ENCODE peak calls at places on chromosomes 5 and 9, in four cellular contexts. A is HFF-Myc, N is HCT116, U is transverse colon. Y is an unnamed sample.

GRCh38 chr5:124737651-124738050 is 8.8 kb downstream of the ZNF608 start:
- DNase-seq in A (no peak), U (no peak), N (no peak), Y (no peak)

GRCh38 chr9:117247271-117247670 is 167.6 kb downstream of the ASTN2 start:
- DNase-seq in N (no peak), A (no peak), U (no peak), Y (no peak)

GRCh38 chr9:129336130-129336528 is 158.1 kb upstream of the IER5L start:
- DNase-seq in U (no peak), A (no peak), N (no peak), Y (no peak)

GRCh38 chr5:127723571-127723970 is 20.4 kb downstream of the CCDC192 start:
- DNase-seq in U (no peak), A (peak), N (no peak), Y (peak)

GRCh38 chr5:10431408-10431807 is 10.3 kb upstream of the ROPN1L start:
- DNase-seq in U (no peak), N (no peak), A (no peak), Y (no peak)

GRCh38 chr9:111066427-111066826 is 28.2 kb upstream of the LPAR1 start:
- DNase-seq in U (no peak), N (no peak), A (no peak), Y (no peak)

GRCh38 chr9:124812401-124813016 is 35.6 kb downstream of the OLFML2A start:
- DNase-seq in U (peak), N (peak), A (peak), Y (peak)

GRCh38 chr5:113804264-113804663 is 290.8 kb downstream of the YTHDC2 start:
- DNase-seq in N (no peak), U (no peak), A (no peak), Y (no peak)

GRCh38 chr5:69493235-69493925 is 790 bp downstream of the OCLN start:
- DNase-seq in U (peak), N (no peak), A (no peak), Y (no peak)

GRCh38 chr5:21452429-21452828 is 1400.7 kb downstream of the CDH12 start:
- DNase-seq in N (no peak), A (no peak), U (no peak), Y (no peak)

GRCh38 chr9:73577867-73578266 is 426.2 kb downstream of the ANXA1 start:
- DNase-seq in A (no peak), N (no peak), U (no peak), Y (peak)

DNA sequence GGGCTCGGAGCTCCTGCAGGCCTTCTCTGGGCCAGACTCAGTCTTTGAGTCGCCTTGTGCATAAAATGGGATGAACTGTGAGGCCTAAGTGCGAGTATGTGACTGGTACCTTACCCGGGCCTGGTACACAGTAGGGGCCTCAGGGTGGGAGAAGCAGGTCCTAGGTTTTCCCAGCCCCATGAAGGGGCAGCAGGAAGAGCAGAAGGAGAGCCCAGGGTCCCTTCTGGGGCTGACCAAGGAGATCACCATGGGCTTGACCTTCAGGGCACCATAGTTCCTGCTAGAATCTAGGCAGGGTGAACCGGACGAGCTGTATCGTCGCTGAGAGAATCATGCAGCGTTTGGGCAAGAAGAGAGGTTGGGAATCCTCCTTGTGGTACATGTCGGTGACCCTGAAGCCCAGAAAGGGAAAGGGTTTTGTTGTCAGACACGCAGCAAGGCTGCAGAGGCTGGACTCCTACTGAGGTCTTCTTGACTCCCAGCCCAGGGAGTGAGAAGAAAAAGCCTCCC is 373 bp upstream of the PHYKPL start:
- DNase-seq in U (no peak), A (no peak), N (no peak), Y (no peak)
- H3K4me3 ChIP-seq in U (peak), A (peak), N (peak), Y (peak)

GRCh38 chr5:14204785-14205321 is 61.7 kb downstream of the TRIO start:
- DNase-seq in A (no peak), U (peak), N (no peak), Y (no peak)
- H3K4me3 ChIP-seq in A (no peak), U (no peak), N (no peak), Y (peak)

GRCh38 chr5:77413049-77413448 is 79.1 kb downstream of the WDR41 start:
- DNase-seq in N (no peak), A (no peak), U (no peak), Y (no peak)
- H3K4me3 ChIP-seq in N (no peak), A (no peak), U (no peak), Y (no peak)

GRCh38 chr5:77642915-77643653 is 4.6 kb upstream of the OTP start:
- DNase-seq in U (no peak), A (no peak), N (no peak), Y (no peak)

GRCh38 chr5:77643654-77644404 is 5.3 kb upstream of the OTP start:
- DNase-seq in N (no peak), U (no peak), A (no peak), Y (no peak)

GRCh38 chr5:77644443-77645157 is 6.1 kb upstream of the OTP start:
- DNase-seq in N (no peak), A (no peak), U (no peak), Y (no peak)

GRCh38 chr5:77645995-77646639 is 7.6 kb upstream of the OTP start:
- DNase-seq in A (no peak), N (no peak), U (no peak), Y (no peak)

DNA sequence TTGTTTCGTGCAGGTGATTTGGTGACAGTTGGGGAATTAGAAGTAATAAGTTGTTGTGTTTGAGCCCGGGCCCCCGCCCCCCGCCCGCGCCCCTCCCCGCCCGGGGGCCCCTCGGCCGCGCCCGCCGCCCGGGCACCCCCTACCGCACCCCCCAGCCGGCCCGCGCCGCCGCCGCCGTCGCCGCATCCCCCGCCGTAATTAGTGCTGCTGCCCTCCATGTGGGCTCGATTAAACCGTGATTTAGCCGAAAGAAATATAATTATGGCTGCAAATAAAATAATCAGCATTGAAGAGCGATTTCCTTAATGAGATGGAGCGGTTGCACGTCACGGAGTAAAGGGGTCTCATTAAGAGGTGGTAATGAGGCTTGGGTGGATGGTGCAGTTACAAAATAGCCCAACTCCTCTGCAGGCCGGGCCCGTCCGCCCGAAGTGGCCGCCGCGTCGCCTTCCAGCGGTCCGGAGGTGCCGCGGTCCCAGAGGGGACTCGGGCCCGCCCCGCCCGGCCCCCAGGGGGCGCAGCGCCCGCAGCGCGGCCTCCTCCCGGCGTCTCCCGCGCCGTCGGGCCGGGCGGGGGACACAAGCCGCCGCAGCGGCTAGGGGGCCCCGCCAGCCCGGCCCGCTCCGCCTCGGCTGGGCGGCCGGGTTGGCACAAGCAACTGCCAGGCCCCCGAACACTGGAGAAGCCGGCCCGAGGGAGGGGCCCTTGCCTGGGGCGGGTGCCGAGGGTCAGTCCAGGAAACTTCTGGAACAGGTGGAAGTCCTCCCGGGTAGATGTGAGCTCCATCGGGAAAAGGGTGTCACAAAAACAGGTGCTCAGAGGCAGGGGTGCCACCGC is 6.9 kb upstream of the OTP start:
- DNase-seq in N (peak), U (peak), A (no peak), Y (no peak)
- H3K4me3 ChIP-seq in N (peak), U (no peak), A (no peak), Y (peak)

DNA sequence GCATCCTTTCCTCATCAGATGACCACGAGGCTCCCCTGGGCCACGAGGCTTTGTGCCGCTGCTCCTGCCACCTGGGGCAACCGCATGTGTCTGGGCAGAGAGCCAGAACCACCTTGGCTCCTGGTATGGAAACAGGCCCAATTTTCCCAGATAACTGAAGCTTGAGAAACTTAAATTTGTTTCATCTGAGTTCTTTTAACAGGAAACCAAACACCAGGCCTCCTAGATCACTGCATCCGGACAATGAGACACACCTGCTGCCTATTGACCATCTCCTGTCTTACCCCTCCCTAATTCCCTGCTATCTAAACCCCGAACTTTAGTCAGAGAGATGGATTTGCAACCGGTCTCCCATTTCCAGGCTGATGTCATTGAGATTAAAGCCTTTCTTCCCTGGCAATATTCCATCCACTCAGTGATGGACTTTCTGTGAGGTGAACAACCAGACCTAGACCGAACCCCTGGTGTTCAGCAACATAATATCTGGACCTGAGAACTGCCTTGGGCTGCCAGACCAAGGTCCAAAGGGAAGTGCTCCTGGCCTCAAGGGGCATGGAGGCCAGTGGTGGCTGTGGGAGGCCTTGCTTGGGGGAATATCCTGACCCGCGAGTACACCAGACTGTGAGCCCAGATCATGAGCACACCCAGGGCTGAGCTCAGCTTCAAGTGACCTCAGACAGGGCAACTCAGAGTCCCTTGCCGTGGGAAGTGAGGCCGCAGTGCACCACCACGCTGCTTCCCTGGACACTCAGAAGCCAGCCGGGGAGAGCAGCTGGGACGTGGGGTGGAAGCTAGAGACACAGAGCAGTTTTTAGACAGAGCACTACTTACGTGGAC is 199.7 kb downstream of the HSPA4 start:
- DNase-seq in N (no peak), A (no peak), U (no peak), Y (no peak)
- H3K4me3 ChIP-seq in N (no peak), A (no peak), U (no peak), Y (no peak)

DNA sequence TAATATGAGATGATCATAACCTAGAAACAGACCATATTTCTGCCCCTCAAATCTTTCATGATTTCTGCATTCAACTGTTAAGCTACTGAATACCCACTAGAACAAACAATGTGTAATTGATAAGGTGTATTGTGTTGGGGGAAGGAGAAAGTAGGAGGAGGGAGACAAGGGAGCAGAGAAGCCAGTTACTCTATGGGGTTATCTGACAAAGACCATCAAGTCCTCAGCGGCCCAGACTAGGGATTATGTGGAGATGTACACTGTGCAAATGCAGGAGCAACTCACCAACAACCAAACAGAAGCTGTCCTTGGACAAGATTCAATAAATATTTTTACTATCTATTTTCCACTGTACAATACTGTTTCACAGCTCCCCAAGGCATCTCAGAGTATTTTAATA is 2.7 kb downstream of the NRG2 start:
- DNase-seq in A (no peak), U (no peak), N (no peak), Y (no peak)
- H3K4me3 ChIP-seq in A (no peak), U (no peak), N (no peak), Y (no peak)

GRCh38 chr5:171315925-171316257 is 6.8 kb downstream of the TLX3 start:
- DNase-seq in A (no peak), N (no peak), U (no peak), Y (no peak)
- H3K4me3 ChIP-seq in A (no peak), N (no peak), U (no peak), Y (no peak)

DNA sequence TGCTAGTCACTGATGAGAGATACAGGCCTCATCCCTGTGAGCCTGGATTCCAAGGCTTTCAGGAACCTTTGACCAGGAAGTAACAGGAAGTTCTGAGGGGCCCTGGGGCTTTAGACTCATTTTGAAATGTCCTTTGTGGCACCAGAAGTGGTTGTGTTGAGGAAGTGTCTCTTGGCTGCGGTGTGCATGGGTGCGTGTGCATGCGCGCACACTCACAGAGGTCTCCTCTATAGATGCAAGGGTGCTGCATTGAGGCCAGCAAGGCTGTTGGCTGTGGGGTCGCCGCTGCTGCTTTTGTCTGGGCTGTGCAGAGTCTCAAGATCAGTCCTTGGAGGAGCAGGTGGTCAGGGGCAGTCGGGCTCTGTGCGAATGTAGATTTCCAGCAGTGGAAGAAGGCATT is 7.6 kb downstream of the RAB24 start:
- DNase-seq in A (no peak), N (no peak), U (no peak), Y (no peak)
- H3K4me3 ChIP-seq in A (no peak), N (no peak), U (no peak), Y (no peak)

DNA sequence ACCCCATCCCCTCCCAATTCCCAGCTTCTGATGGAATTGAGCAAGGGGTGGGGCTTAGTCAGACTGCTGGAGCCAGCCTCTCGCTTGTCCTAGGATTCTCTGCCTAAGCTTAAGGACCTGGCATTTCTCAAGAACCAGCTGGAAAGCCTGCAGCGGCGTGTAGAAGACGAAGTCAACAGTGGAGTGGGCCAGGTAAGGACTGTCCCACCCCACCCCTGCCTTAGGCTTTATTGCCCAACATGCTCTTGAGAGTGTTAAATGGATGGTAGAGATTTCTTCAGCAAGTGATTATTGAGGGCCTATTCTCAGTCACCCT is 1.1 kb downstream of the SLC35A4 start:
- DNase-seq in N (no peak), U (no peak), A (no peak), Y (no peak)
- H3K4me3 ChIP-seq in N (peak), U (no peak), A (peak), Y (peak)

GRCh38 chr9:38022995-38023394 is 46.0 kb downstream of the SHB start:
- DNase-seq in A (no peak), N (no peak), U (no peak), Y (no peak)
- H3K4me3 ChIP-seq in A (no peak), N (no peak), U (no peak), Y (no peak)

Y was measured in retinal pigment epithelial cell.